ENCODE peak calls at places on chromosomes 6 and 20, in seven cellular contexts. Y is GM04503; M is effector CD4-positive, alpha-beta T cell; X is epithelial cell of esophagus; W is activated CD4-positive, alpha-beta T cell treated with anti-CD3 and anti-CD28 coated beads, Interleukin-2, amount 50 U/mL, for 1 hour; T is activated naive CD8-positive, alpha-beta T cell treated with anti-CD3 and anti-CD28 coated beads, Interleukin-2, amount 50 U/mL, for 24 hours; A is AG04449. N is an unnamed sample.

GRCh38 chr6:17186925-17187324 is 85.1 kb downstream of the STMND1 start:
- DNase-seq in M (no peak), X (no peak), W (no peak), T (no peak), Y (no peak), A (no peak), N (no peak)

GRCh38 chr6:72721346-72721745 is 99.5 kb downstream of the KCNQ5 start:
- DNase-seq in Y (no peak), M (no peak), A (no peak), X (no peak), T (no peak), W (no peak), N (no peak)

GRCh38 chr20:37233471-37234253 is 28.0 kb downstream of the GHRH start:
- DNase-seq in Y (no peak), W (no peak), A (no peak), T (no peak), X (no peak), M (no peak), N (no peak)

GRCh38 chr20:14643146-14643545 is 305.7 kb upstream of the FLRT3 start:
- DNase-seq in Y (no peak), T (no peak), X (no peak), W (no peak), M (no peak), A (no peak), N (no peak)

GRCh38 chr20:63227260-63227659 is 8.4 kb upstream of the BIRC7 start:
- DNase-seq in T (no peak), M (no peak), Y (no peak), W (no peak), X (no peak), A (no peak), N (no peak)

GRCh38 chr6:111523484-111524166 is 40.6 kb upstream of the REV3L start:
- DNase-seq in A (no peak), T (no peak), M (no peak), W (no peak), Y (no peak), X (no peak), N (no peak)

GRCh38 chr20:35303735-35304431 is 11.7 kb upstream of the FAM83C start:
- DNase-seq in T (peak), M (peak), X (peak), A (no peak), Y (peak), W (peak), N (peak)

GRCh38 chr6:129634411-129635230 is 75.4 kb downstream of the ARHGAP18 start:
- DNase-seq in M (no peak), Y (no peak), A (no peak), X (no peak), T (no peak), W (no peak), N (no peak)

GRCh38 chr6:156995502-156995901 is 218.3 kb downstream of the ARID1B start:
- DNase-seq in T (no peak), M (no peak), Y (no peak), X (no peak), A (no peak), W (no peak), N (no peak)

GRCh38 chr6:1746919-1747460 is 137.3 kb downstream of the FOXC1 start:
- DNase-seq in M (no peak), X (no peak), T (no peak), A (no peak), W (no peak), Y (no peak), N (no peak)